ENCODE peak calls at places on chromosomes 6 and 20, in ten cellular contexts. Z is stomach, P is esophagus muscularis mucosa, G is HCT116, I is GM12878, T is suprapubic skin, L is spleen, F is endothelial cell of umbilical vein, E is K562, Q is SK-N-SH. D is an unnamed sample. For H3K9me3, the result is how much of the 10 kb centered on the place peaks cover.

GRCh38 chr20:9460518-9460917 is 53.9 kb upstream of the LAMP5 start:
- DNase-seq in P (no peak), E (no peak), Q (no peak), I (no peak), T (no peak), Z (no peak), G (no peak), F (peak), L (no peak), D (no peak)

GRCh38 chr6:165959627-165960026 is 208.0 kb downstream of the TBXT start:
- DNase-seq in F (no peak), Q (no peak), L (no peak), Z (no peak), T (no peak), E (no peak), P (no peak), I (no peak), G (no peak), D (no peak)

GRCh38 chr6:106527979-106528378 is 101.3 kb downstream of the RTN4IP1 start:
- DNase-seq in P (no peak), Z (no peak), I (no peak), Q (no peak), G (peak), F (peak), T (no peak), E (no peak), L (no peak), D (no peak)

GRCh38 chr6:134935076-134935475 is 14.8 kb downstream of the ALDH8A1 start:
- DNase-seq in P (no peak), Q (no peak), T (no peak), Z (no peak), G (no peak), I (no peak), E (no peak), F (no peak), L (no peak), D (no peak)

GRCh38 chr20:3218307-3218988 is 9.2 kb downstream of the ITPA start:
- DNase-seq in G (no peak), I (no peak), L (peak), P (no peak), E (peak), F (peak), Q (peak), T (no peak), Z (peak), D (peak)

GRCh38 chr20:32841632-32842031 is 17.1 kb upstream of the EFCAB8 start:
- DNase-seq in T (no peak), E (no peak), Z (no peak), L (no peak), G (no peak), Q (no peak), F (no peak), P (no peak), I (no peak), D (no peak)

GRCh38 chr6:4902363-4902762 is 101.5 kb downstream of the RPP40 start:
- DNase-seq in F (no peak), I (no peak), G (no peak), L (no peak), Q (no peak), T (no peak), P (peak), Z (no peak), E (no peak), D (no peak)

GRCh38 chr6:27178001-27178730 is 69.3 kb upstream of the PRSS16 start:
- DNase-seq in F (peak), L (no peak), Z (peak), E (no peak), I (peak), G (peak), Q (peak), T (no peak), P (no peak), D (peak)

GRCh38 chr6:33633462-33634158 is 12.5 kb downstream of the ITPR3 start:
- DNase-seq in I (no peak), T (no peak), Z (peak), E (peak), Q (peak), L (peak), G (no peak), F (peak), P (no peak), D (peak)

GRCh38 chr6:157556671-157557430 is 175.9 kb downstream of the ZDHHC14 start:
- DNase-seq in Q (no peak), F (no peak), G (no peak), L (peak), E (no peak), I (no peak), T (no peak), P (peak), Z (peak), D (peak)

GRCh38 chr6:136717297-136717990 is 74.8 kb downstream of the MAP3K5 start:
- DNase-seq in P (no peak), F (peak), T (no peak), E (no peak), I (peak), L (no peak), Q (no peak), G (no peak), Z (no peak), D (no peak)

GRCh38 chr6:3585320-3585935 is 128.6 kb upstream of the SLC22A23 start:
- DNase-seq in Z (no peak), T (no peak), F (peak), I (no peak), E (no peak), G (no peak), L (no peak), Q (no peak), P (no peak), D (no peak)

GRCh38 chr6:97059473-97059872 is 134.9 kb downstream of the KLHL32 start:
- DNase-seq in T (no peak), Z (no peak), L (no peak), P (no peak), I (peak), G (peak), Q (peak), F (peak), E (peak), D (no peak)

GRCh38 chr6:44548319-44548718 is 160.8 kb downstream of the CDC5L start:
- DNase-seq in F (no peak), L (no peak), I (no peak), Z (no peak), G (no peak), T (no peak), Q (no peak), P (no peak), E (no peak), D (no peak)

GRCh38 chr20:2237059-2237458 is 58.7 kb upstream of the TGM3 start:
- DNase-seq in Z (peak), L (peak), G (no peak), E (no peak), P (no peak), F (no peak), Q (no peak), T (peak), I (no peak), D (peak)

GRCh38 chr6:88722691-88723090 is 240.7 kb downstream of the RNGTT start:
- DNase-seq in I (no peak), P (no peak), F (no peak), G (no peak), E (no peak), L (no peak), Q (no peak), T (no peak), Z (no peak), D (no peak)

GRCh38 chr6:169110934-169111602 is 142.6 kb downstream of the THBS2 start:
- DNase-seq in Z (no peak), F (no peak), L (no peak), G (no peak), E (no peak), I (no peak), P (peak), Q (no peak), T (no peak), D (no peak)

GRCh38 chr6:49951926-49952325 is 12.0 kb downstream of the DEFB114 start:
- DNase-seq in L (no peak), G (no peak), F (no peak), E (no peak), Z (no peak), T (no peak), Q (no peak), I (no peak), P (no peak), D (no peak)

GRCh38 chr20:33023439-33024262 is 7.8 kb upstream of the BPIFB6 start:
- DNase-seq in P (no peak), E (no peak), L (no peak), I (no peak), Z (no peak), Q (no peak), T (no peak), G (no peak), F (no peak), D (no peak)

GRCh38 chr20:62945771-62946339 is 6.7 kb upstream of the SLC17A9 start:
- DNase-seq in E (no peak), L (peak), Z (no peak), G (no peak), Q (no peak), I (no peak), F (no peak), P (no peak), T (no peak), D (no peak)

GRCh38 chr6:5084192-5084786 is 852 bp upstream of the PPP1R3G start:
- DNase-seq in E (peak), Z (no peak), T (no peak), F (no peak), I (no peak), G (no peak), L (peak), Q (peak), P (no peak), D (no peak)

GRCh38 chr6:166656269-166657206 is 29.5 kb upstream of the RPS6KA2 start:
- DNase-seq in E (no peak), G (no peak), Q (no peak), I (no peak), T (no peak), L (no peak), Z (no peak), P (no peak), F (no peak), D (no peak)

GRCh38 chr6:66662196-66662595 is 955.2 kb upstream of the EYS start:
- DNase-seq in F (no peak), P (no peak), G (no peak), I (no peak), Q (peak), T (no peak), Z (no peak), L (no peak), E (no peak), D (no peak)

GRCh38 chr6:132130530-132131298 is 179.5 kb upstream of the CCN2 start:
- DNase-seq in Z (no peak), P (no peak), F (peak), L (peak), I (no peak), G (no peak), E (no peak), T (no peak), Q (no peak), D (peak)

GRCh38 chr6:46491201-46491788 is at the start of gene RCAN2:
- DNase-seq in G (peak), L (peak), Q (peak), I (no peak), T (peak), Z (peak), P (no peak), F (peak), E (peak), D (peak)

GRCh38 chr6:70734979-70735378 is 67.3 kb downstream of the SMAP1 start:
- DNase-seq in I (no peak), G (no peak), P (no peak), Z (no peak), E (no peak), T (no peak), L (no peak), F (no peak), Q (no peak), D (no peak)

GRCh38 chr6:107113460-107114212 is 1.7 kb downstream of the BEND3 start:
- DNase-seq in G (no peak), Z (no peak), E (no peak), F (no peak), T (no peak), L (no peak), P (no peak), Q (no peak), I (no peak), D (no peak)

GRCh38 chr6:27161946-27162603 is 85.4 kb upstream of the PRSS16 start:
- DNase-seq in P (no peak), Q (peak), Z (no peak), F (peak), G (peak), L (no peak), I (no peak), T (no peak), E (peak), D (no peak)

GRCh38 chr6:114049367-114049966 is 78.5 kb upstream of the HDAC2 start:
- DNase-seq in I (no peak), L (no peak), Q (no peak), P (no peak), E (no peak), G (peak), Z (no peak), T (no peak), F (no peak), D (no peak)

GRCh38 chr6:164870175-164870574 is 439.2 kb downstream of the C6orf118 start:
- DNase-seq in G (no peak), P (no peak), Z (no peak), E (no peak), F (no peak), T (no peak), I (no peak), L (no peak), Q (no peak), D (no peak)

GRCh38 chr6:22877946-22878705 is 308.8 kb downstream of the HDGFL1 start:
- DNase-seq in T (no peak), Z (no peak), I (no peak), P (no peak), E (no peak), L (no peak), F (no peak), Q (no peak), G (no peak), D (no peak)

GRCh38 chr6:78701407-78701806 is 165.9 kb upstream of the IRAK1BP1 start:
- DNase-seq in G (no peak), T (no peak), P (no peak), E (no peak), L (no peak), I (no peak), Z (no peak), Q (no peak), F (no peak), D (no peak)

GRCh38 chr6:36595168-36595818 is 1.1 kb downstream of the SRSF3 start:
- DNase-seq in T (no peak), G (no peak), I (no peak), E (no peak), Q (peak), Z (no peak), P (no peak), F (peak), L (no peak), D (peak)

GRCh38 chr6:52081237-52081636 is 6.2 kb downstream of the PKHD1 start:
- DNase-seq in L (no peak), I (no peak), F (no peak), G (no peak), Z (no peak), P (no peak), Q (no peak), T (no peak), E (no peak), D (no peak)

GRCh38 chr6:75727206-75727605 is 21.8 kb upstream of the MYO6 start:
- DNase-seq in L (no peak), P (no peak), T (no peak), I (no peak), Z (no peak), Q (no peak), E (no peak), F (no peak), G (no peak), D (no peak)

GRCh38 chr6:108114861-108115597 is 40.5 kb upstream of the OSTM1 start:
- DNase-seq in T (peak), Q (peak), G (no peak), I (no peak), P (no peak), L (peak), F (peak), Z (no peak), E (no peak), D (no peak)

GRCh38 chr20:21559305-21559704 is 45.4 kb upstream of the NKX2-2 start:
- DNase-seq in E (no peak), Q (no peak), G (no peak), Z (no peak), T (no peak), F (no peak), I (peak), P (no peak), L (no peak), D (no peak)

GRCh38 chr6:3664641-3665041 is 86.9 kb downstream of the PXDC1 start:
- DNase-seq in Q (no peak), G (no peak), I (no peak), L (no peak), P (peak), E (no peak), T (no peak), Z (no peak), F (no peak), D (peak)

GRCh38 chr20:25259358-25259757 is 11.5 kb downstream of the PYGB start:
- DNase-seq in L (no peak), G (no peak), Z (no peak), T (peak), F (no peak), P (no peak), Q (no peak), E (no peak), I (no peak), D (no peak)

GRCh38 chr20:25258463-25258805 is 10.5 kb downstream of the PYGB start:
- DNase-seq in T (peak), P (no peak), I (no peak), Q (no peak), Z (no peak), G (no peak), F (no peak), L (peak), E (no peak), D (no peak)

GRCh38 chr20:25259788-25260254 is 11.9 kb downstream of the PYGB start:
- DNase-seq in F (no peak), T (peak), G (no peak), P (no peak), L (no peak), Z (no peak), Q (no peak), I (no peak), E (no peak), D (no peak)

GRCh38 chr20:25257756-25258462 is 10.0 kb downstream of the PYGB start:
- DNase-seq in Q (no peak), P (no peak), E (peak), G (no peak), L (no peak), F (no peak), T (no peak), Z (no peak), I (no peak), D (no peak)

DNA sequence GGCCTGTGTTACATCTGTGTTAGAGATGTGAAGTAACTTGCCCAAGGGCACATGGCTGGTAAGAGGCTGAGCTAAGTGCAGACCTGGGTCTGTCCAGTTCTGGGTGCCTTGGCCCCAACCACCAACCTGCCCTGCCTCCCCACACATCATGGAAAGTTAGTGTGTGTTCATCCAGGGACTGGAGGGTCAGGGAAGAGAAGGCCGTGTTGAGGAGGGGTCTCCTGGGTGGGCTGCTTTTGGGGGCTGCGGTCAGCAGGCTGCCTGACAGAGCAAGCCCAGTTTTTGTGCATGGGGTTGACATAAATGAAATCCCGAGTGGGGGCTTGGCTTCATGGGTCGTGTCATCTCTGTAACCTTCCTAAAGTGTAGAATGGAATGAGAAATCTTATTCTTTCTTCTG is 10.9 kb downstream of the PYGB start:
- DNase-seq in G (no peak), F (no peak), E (no peak), Q (no peak), L (no peak), Z (no peak), T (peak), P (no peak), I (no peak), D (no peak)
- TF ChIP-seq CTCF in G (no peak), F (no peak), E (no peak), Q (no peak), L (no peak), Z (no peak), T (no peak), P (no peak), I (no peak), D (no peak)

GRCh38 chr6:379367-380181 is 12.0 kb upstream of the IRF4 start:
- DNase-seq in G (no peak), T (no peak), L (peak), Z (no peak), F (no peak), Q (no peak), E (no peak), I (no peak), P (no peak), D (no peak)
- H3K9me3 ChIP-seq in G (under half), T (under half), L (under half), Z (under half), F (under half), Q (under half), E (under half), I (under half), P (under half), D (under half)

DNA sequence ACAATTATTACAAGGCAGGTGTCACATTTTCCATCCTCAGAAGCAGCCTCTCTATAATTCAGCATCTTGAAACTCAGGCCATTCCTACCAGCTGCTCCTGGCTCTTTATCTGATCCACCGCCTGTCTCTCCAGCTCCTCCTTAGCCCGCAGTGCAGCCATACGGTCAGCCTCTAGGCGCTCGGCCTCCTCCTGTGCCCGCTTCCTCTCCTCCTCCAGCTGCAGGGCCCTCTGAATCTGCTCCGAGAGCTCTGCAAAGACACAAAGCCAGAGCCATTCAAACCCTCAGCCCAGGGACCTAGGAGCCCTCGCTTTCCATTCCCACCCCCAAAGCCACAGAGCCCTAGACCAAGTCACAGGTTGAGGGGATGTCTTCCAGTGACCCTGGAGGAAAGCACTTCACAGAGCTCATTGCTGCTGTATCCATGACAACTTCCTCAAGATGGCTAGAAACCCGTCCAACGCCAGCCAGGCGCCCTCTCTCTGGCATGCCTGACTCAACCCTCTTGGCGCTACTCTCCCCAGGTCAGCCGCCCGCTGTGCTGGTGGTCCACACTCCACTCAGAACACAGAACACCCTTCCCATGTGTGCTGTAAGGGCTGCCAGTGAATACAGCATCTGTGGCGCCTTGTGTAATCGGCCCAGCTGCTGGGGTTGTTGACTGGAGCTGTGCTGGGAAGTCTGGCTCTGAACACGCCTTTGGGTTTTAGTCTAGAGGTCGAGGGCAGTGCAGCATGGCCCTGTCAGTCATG is 49.3 kb downstream of the EZR start:
- DNase-seq in Q (no peak), Z (no peak), F (no peak), L (no peak), T (no peak), G (no peak), I (no peak), P (no peak), E (no peak), D (no peak)
- TF ChIP-seq POLR2AphosphoS5 in Q (no peak), Z (no peak), F (no peak), L (peak), T (no peak), G (no peak), I (no peak), P (peak), E (no peak), D (no peak)

GRCh38 chr6:138307816-138308727 is 69.6 kb upstream of the SMIM28 start:
- DNase-seq in G (no peak), T (no peak), E (no peak), L (no peak), F (no peak), I (no peak), P (peak), Z (peak), Q (no peak), D (peak)
- TF ChIP-seq CTCF in G (no peak), T (peak), E (peak), L (no peak), F (no peak), I (no peak), P (no peak), Z (no peak), Q (no peak), D (peak)

GRCh38 chr20:31410011-31410410 is 4.0 kb upstream of the DEFB121 start:
- DNase-seq in L (no peak), Z (no peak), I (no peak), F (no peak), E (no peak), P (no peak), G (no peak), T (no peak), Q (no peak), D (no peak)
- H3K9me3 ChIP-seq in L (under half), Z (under half), I (under half), F (under half), E (under half), P (under half), G (under half), T (under half), Q (under half), D (under half)

DNA sequence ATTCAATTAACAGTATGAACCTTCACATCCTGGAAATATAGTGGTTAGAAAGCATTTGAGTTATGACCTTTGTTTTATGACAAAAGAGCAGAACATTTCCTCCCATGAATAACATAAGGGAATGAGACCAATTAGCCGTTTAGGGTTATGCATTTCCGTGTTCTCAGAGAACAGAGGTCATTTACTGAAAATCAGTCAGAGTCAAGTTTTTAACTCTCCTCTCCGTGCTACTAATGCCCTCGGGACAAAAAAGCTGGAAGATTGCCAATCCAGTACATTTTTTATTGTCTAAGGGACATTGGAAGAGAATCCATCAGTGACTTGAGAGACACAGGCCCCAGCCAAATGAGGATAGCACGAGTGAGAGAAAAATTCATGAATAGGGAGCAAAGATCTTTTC is 632.7 kb downstream of the RFPL4B start:
- DNase-seq in Q (peak), E (no peak), T (no peak), L (no peak), G (no peak), I (no peak), F (peak), Z (no peak), P (no peak), D (no peak)
- TF ChIP-seq POLR2AphosphoS5 in Q (no peak), E (no peak), T (no peak), L (no peak), G (no peak), I (no peak), F (no peak), Z (no peak), P (no peak), D (no peak)

D was measured in prostate gland.